ENCODE peak calls at places on chromosomes 3 and 15, in six cellular contexts. W is NAMALWA, U is mammary epithelial cell, Y is ecto neural progenitor cell, H is left colon, G is progenitor cell of endocrine pancreas. P is an unnamed sample.

GRCh38 chr3:125395091-125395490 is 20.0 kb upstream of the ZNF148 start:
- DNase-seq in W (no peak), U (peak; percentile 35), Y (no peak), H (no peak), G (no peak), P (no peak)

GRCh38 chr15:61907753-61908086 is 152.5 kb downstream of the VPS13C start:
- DNase-seq in W (no peak), U (no peak), Y (no peak), H (no peak), G (no peak), P (no peak)

GRCh38 chr15:56042982-56043980 is 49.9 kb upstream of the NEDD4 start:
- DNase-seq in W (peak; percentile 6), U (no peak), Y (no peak), H (no peak), G (no peak), P (peak; percentile 10)

GRCh38 chr3:150090877-150091276 is 120.2 kb upstream of the PFN2 start:
- DNase-seq in W (no peak), U (no peak), Y (no peak), H (no peak), G (no peak), P (no peak)

GRCh38 chr3:55501905-55502304 is 14.8 kb upstream of the WNT5A start:
- DNase-seq in W (no peak), U (no peak), Y (no peak), H (no peak), G (no peak), P (no peak)

GRCh38 chr3:169575381-169575780 is 88.1 kb downstream of the MECOM start:
- DNase-seq in W (no peak), U (peak; percentile 81), Y (no peak), H (no peak), G (no peak), P (no peak)

GRCh38 chr3:197002701-197003454 is 26.7 kb downstream of the MELTF start:
- DNase-seq in W (peak; percentile 72), U (peak; percentile 89), Y (peak; percentile 82), H (peak; percentile 85), G (peak; percentile 72), P (peak; percentile 79)

GRCh38 chr3:38029400-38030125 is at the start of gene PLCD1:
- DNase-seq in W (no peak), U (peak; percentile 48), Y (peak; percentile 89), H (peak; percentile 76), G (peak; percentile 63), P (peak; percentile 86)

GRCh38 chr15:42144841-42145375 is 11.5 kb downstream of the PLA2G4F start:
- DNase-seq in W (no peak), U (no peak), Y (no peak), H (peak; percentile 9), G (no peak), P (no peak)

GRCh38 chr15:45181491-45182285 is 6.1 kb downstream of the SHF start:
- DNase-seq in W (no peak), U (no peak), Y (no peak), H (peak; percentile 40), G (no peak), P (no peak)

GRCh38 chr15:91496754-91497691 is 356.5 kb upstream of the SLCO3A1 start:
- DNase-seq in W (no peak), U (no peak), Y (no peak), H (peak; percentile 49), G (no peak), P (no peak)

GRCh38 chr3:174440350-174440716 is 418.8 kb upstream of the NAALADL2 start:
- DNase-seq in W (peak; percentile 11), U (no peak), Y (no peak), H (peak; percentile 31), G (no peak), P (no peak)

GRCh38 chr3:150970665-150971327 is 1.7 kb downstream of the CLRN1 start:
- DNase-seq in W (no peak), U (peak; percentile 15), Y (no peak), H (no peak), G (no peak), P (no peak)

GRCh38 chr3:11774296-11774877 is 72.3 kb downstream of the TAMM41 start:
- DNase-seq in W (peak; percentile 41), U (peak; percentile 58), Y (peak; percentile 73), H (peak; percentile 33), G (peak; percentile 23), P (no peak)

GRCh38 chr15:96170616-96171270 is 159.8 kb upstream of the NR2F2 start:
- DNase-seq in W (no peak), U (no peak), Y (no peak), H (no peak), G (no peak), P (no peak)

GRCh38 chr3:81492048-81492447 is 269.4 kb downstream of the GBE1 start:
- DNase-seq in W (no peak), U (no peak), Y (no peak), H (no peak), G (no peak), P (no peak)